ENCODE peak calls at places on chromosomes 12 and 14, in four cellular contexts. One of them, this sample, is unnamed.

GRCh38 chr12:65612440-65612839 is 211.8 kb upstream of the HMGA2 start:
- DNase-seq in SK-MEL-5: no peak
- DNase-seq in GM10248: no peak
- DNase-seq in NCI-H345: no peak
- DNase-seq in this sample: no peak

GRCh38 chr14:32047791-32048190 is 29.3 kb upstream of the ARHGAP5 start:
- DNase-seq in SK-MEL-5: no peak
- DNase-seq in GM10248: no peak
- DNase-seq in NCI-H345: no peak
- DNase-seq in this sample: no peak

GRCh38 chr12:38149395-38150073 is 167.0 kb upstream of the ALG10B start:
- DNase-seq in NCI-H345: no peak
- DNase-seq in SK-MEL-5: no peak
- DNase-seq in GM10248: no peak
- DNase-seq in this sample: no peak

GRCh38 chr14:100911665-100912316 is 8.3 kb upstream of the RTL1 start:
- DNase-seq in NCI-H345: peak
- DNase-seq in GM10248: no peak
- DNase-seq in SK-MEL-5: no peak
- DNase-seq in this sample: no peak

GRCh38 chr14:35879141-35879648 is 53.1 kb downstream of the BRMS1L start:
- DNase-seq in NCI-H345: no peak
- DNase-seq in SK-MEL-5: no peak
- DNase-seq in GM10248: no peak
- DNase-seq in this sample: no peak

GRCh38 chr14:74417201-74417600 is 8.8 kb downstream of the SYNDIG1L start:
- DNase-seq in NCI-H345: no peak
- DNase-seq in GM10248: no peak
- DNase-seq in SK-MEL-5: no peak
- DNase-seq in this sample: no peak

GRCh38 chr12:22700126-22700525 is 75.2 kb downstream of the ETNK1 start:
- DNase-seq in GM10248: no peak
- DNase-seq in SK-MEL-5: no peak
- DNase-seq in NCI-H345: no peak
- DNase-seq in this sample: no peak

GRCh38 chr14:70722418-70722817 is 80.7 kb downstream of the TTC9 start:
- DNase-seq in NCI-H345: no peak
- DNase-seq in GM10248: no peak
- DNase-seq in SK-MEL-5: no peak
- DNase-seq in this sample: no peak